ENCODE peak calls at places on chromosomes 6 and 20, in six cellular contexts. P, H, M, Q, Y and O are unnamed samples.

GRCh38 chr6:32551410-32551809 is 21.3 kb upstream of the HLA-DRB5 start:
- DNase-seq in P (no peak), H (no peak), M (no peak), Q (no peak), Y (no peak), O (no peak)

GRCh38 chr6:1780468-1780867 is 170.8 kb downstream of the FOXC1 start:
- DNase-seq in P (no peak), H (no peak), M (no peak), Q (no peak), Y (no peak), O (no peak)

GRCh38 chr6:159229526-159229925 is 60.3 kb downstream of the FNDC1 start:
- DNase-seq in P (no peak), H (no peak), M (no peak), Q (no peak), Y (no peak), O (no peak)

GRCh38 chr20:37238426-37238825 is 23.2 kb downstream of the GHRH start:
- DNase-seq in P (no peak), H (no peak), M (no peak), Q (no peak), Y (no peak), O (no peak)

GRCh38 chr6:131660195-131660594 is 23.1 kb downstream of the ENPP3 start:
- DNase-seq in P (no peak), H (no peak), M (no peak), Q (no peak), Y (no peak), O (no peak)

GRCh38 chr6:112308476-112308875 is 38.7 kb upstream of the RFPL4B start:
- DNase-seq in P (no peak), H (no peak), M (no peak), Q (no peak), Y (no peak), O (no peak)

GRCh38 chr6:8219352-8219943 is 117.1 kb upstream of the EEF1E1 start:
- DNase-seq in P (peak), H (no peak), M (peak), Q (peak), Y (peak), O (peak)

GRCh38 chr20:14924433-14924832 is 587.0 kb upstream of the FLRT3 start:
- DNase-seq in P (no peak), H (no peak), M (no peak), Q (no peak), Y (no peak), O (no peak)

GRCh38 chr20:37990571-37991151 is 42.6 kb downstream of the TTI1 start:
- DNase-seq in P (peak), H (peak), M (peak), Q (peak), Y (peak), O (peak)

GRCh38 chr20:48716086-48716485 is 111.7 kb downstream of the PREX1 start:
- DNase-seq in P (peak), H (peak), M (no peak), Q (peak), Y (no peak), O (no peak)

GRCh38 chr6:168232528-168232927 is 87.0 kb downstream of the DACT2 start:
- DNase-seq in P (no peak), H (no peak), M (no peak), Q (no peak), Y (no peak), O (no peak)

GRCh38 chr6:145761584-145761983 is 26.3 kb upstream of the EPM2A start:
- DNase-seq in P (no peak), H (no peak), M (no peak), Q (no peak), Y (no peak), O (no peak)

GRCh38 chr6:14747881-14748520 is 497.9 kb upstream of the JARID2 start:
- DNase-seq in P (no peak), H (no peak), M (no peak), Q (no peak), Y (no peak), O (no peak)

GRCh38 chr20:63064745-63065711 is 58.3 kb upstream of the BHLHE23 start:
- DNase-seq in P (no peak), H (no peak), M (no peak), Q (no peak), Y (no peak), O (no peak)